ENCODE peak calls at places on chromosomes 6 and 20, in five cellular contexts. X, H, G, Q and F are unnamed samples. For H3K36me3 and H3K4me1, the result is how much of the 10 kb centered on the place peaks cover.

GRCh38 chr6:156191895-156192294 is 585.3 kb upstream of the ARID1B start:
- DNase-seq in G (no peak), X (no peak), H (no peak), Q (no peak), F (no peak)

GRCh38 chr20:64069614-64070243 is 6.7 kb downstream of the TCEA2 start:
- DNase-seq in Q (peak), H (no peak), X (no peak), G (no peak), F (no peak)

GRCh38 chr20:24332956-24333355 is 136.5 kb upstream of the SYNDIG1 start:
- DNase-seq in G (no peak), H (no peak), X (no peak), Q (no peak), F (no peak)

GRCh38 chr6:53476979-53477378 is 67.9 kb downstream of the GCLC start:
- DNase-seq in G (no peak), X (no peak), Q (no peak), H (no peak), F (no peak)

GRCh38 chr6:15507746-15508145 is 155.1 kb downstream of the DTNBP1 start:
- DNase-seq in X (no peak), H (peak), Q (no peak), G (no peak), F (no peak)

GRCh38 chr20:3677733-3678132 is 4.1 kb downstream of the ADAM33 start:
- DNase-seq in H (no peak), X (no peak), Q (no peak), G (peak), F (no peak)

GRCh38 chr6:47733879-47734558 is 35.6 kb downstream of the ADGRF4 start:
- DNase-seq in X (no peak), H (no peak), G (peak), Q (peak), F (no peak)

GRCh38 chr6:33761922-33762629 is 15.4 kb upstream of the IP6K3 start:
- DNase-seq in Q (peak), G (peak), X (peak), H (peak), F (peak)

GRCh38 chr6:99416892-99417767 is 8.0 kb downstream of the PNISR start:
- DNase-seq in Q (no peak), G (no peak), H (no peak), X (no peak), F (no peak)

GRCh38 chr20:33279261-33279910 is 3.6 kb upstream of the BPIFB1 start:
- DNase-seq in G (no peak), H (no peak), Q (no peak), X (no peak), F (no peak)

GRCh38 chr20:21509079-21509596 is 4.7 kb downstream of the NKX2-2 start:
- DNase-seq in G (no peak), Q (peak), H (no peak), X (no peak), F (no peak)

GRCh38 chr6:37882292-37882691 is 62.8 kb downstream of the ZFAND3 start:
- DNase-seq in G (no peak), X (no peak), H (no peak), Q (peak), F (no peak)

GRCh38 chr6:17354700-17355403 is 38.5 kb upstream of the CAP2 start:
- DNase-seq in H (no peak), G (peak), X (no peak), Q (no peak), F (no peak)

GRCh38 chr6:41080623-41081022 is 7.8 kb downstream of the NFYA start:
- DNase-seq in H (no peak), Q (no peak), G (no peak), X (peak), F (no peak)

GRCh38 chr6:138406443-138406842 is 2.4 kb downstream of the HEBP2 start:
- DNase-seq in Q (no peak), H (no peak), G (no peak), X (no peak), F (no peak)

DNA sequence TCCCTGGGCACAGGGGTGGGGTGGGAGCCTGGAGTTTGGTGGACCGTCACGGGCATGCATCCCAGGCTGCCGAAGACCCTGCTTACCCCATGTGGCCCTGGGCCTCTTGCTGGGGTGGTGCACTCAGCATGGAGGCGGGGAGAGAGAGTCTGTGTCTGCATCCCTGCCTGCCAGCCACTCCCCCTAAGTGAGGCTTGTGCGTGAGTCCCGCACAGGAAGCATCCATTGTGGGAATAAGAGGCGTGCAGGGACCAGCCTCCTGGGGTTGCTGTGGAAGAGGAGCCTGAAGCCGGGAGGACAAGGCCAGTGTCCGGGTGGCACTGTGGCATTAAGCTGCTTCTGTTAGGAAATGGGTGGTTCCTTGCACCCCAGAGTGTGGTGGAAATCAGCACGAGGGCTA is 35.5 kb downstream of the CDH4 start:
- DNase-seq in G (no peak), H (no peak), Q (no peak), X (no peak), F (no peak)
- H3K36me3 ChIP-seq in G (under half), H (under half), Q (under half), X (under half), F (under half)

GRCh38 chr20:47315339-47315662 is 41.2 kb downstream of the ZMYND8 start:
- DNase-seq in X (no peak), Q (peak), H (peak), G (peak), F (no peak)

GRCh38 chr20:47318596-47319516 is 37.6 kb downstream of the ZMYND8 start:
- DNase-seq in X (no peak), Q (peak), H (peak), G (peak), F (peak)

GRCh38 chr20:47318027-47318595 is 38.4 kb downstream of the ZMYND8 start:
- DNase-seq in X (no peak), H (peak), G (peak), Q (peak), F (no peak)

GRCh38 chr20:47316776-47317126 is 39.7 kb downstream of the ZMYND8 start:
- DNase-seq in X (no peak), Q (no peak), G (no peak), H (peak), F (no peak)

GRCh38 chr20:47317127-47317895 is 39.2 kb downstream of the ZMYND8 start:
- DNase-seq in X (peak), Q (peak), H (peak), G (peak), F (peak)
- H3K4me1 ChIP-seq in X (under half), Q (half or more), H (half or more), G (under half), F (half or more)

GRCh38 chr6:160160450-160160849 is 38.8 kb downstream of the SLC22A1 start:
- DNase-seq in X (no peak), G (peak), H (no peak), Q (no peak), F (peak)
- TF ChIP-seq CTCF in X (no peak), G (no peak), H (no peak), Q (no peak), F (peak)

DNA sequence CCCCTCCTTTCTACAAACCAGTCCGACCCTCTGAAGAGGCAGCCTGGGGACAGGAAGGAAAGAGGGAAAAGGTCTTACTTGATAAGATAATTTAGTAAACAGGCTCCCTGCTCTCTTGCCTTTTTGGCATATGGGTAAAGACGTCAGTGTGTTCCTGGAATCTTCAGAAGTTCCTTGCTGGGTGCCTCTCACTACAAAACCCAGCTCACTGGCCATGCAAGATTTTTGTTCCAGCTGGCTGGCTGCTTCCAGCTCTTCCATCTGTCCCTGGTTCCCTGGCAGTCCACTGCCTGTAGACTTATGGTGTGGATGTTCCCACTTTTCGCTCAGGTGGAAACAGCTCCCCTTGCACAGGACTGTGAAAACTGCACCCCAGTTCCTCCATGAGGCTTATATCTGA is 57.4 kb downstream of the MOCS1 start:
- DNase-seq in G (no peak), H (no peak), X (no peak), Q (no peak), F (no peak)
- H3K36me3 ChIP-seq in G (under half), H (under half), X (under half), Q (under half), F (under half)

GRCh38 chr20:50574108-50574507 is 63.9 kb downstream of the PTPN1 start:
- DNase-seq in H (no peak), X (peak), G (no peak), Q (no peak), F (no peak)

GRCh38 chr20:50571466-50571865 is 61.3 kb downstream of the PTPN1 start:
- DNase-seq in G (no peak), X (no peak), Q (no peak), H (no peak), F (no peak)

GRCh38 chr20:50574586-50574985 is 64.4 kb downstream of the PTPN1 start:
- DNase-seq in Q (no peak), H (no peak), X (peak), G (no peak), F (no peak)

GRCh38 chr20:50575869-50576720 is 65.9 kb downstream of the PTPN1 start:
- DNase-seq in Q (peak), X (peak), H (peak), G (peak), F (peak)

DNA sequence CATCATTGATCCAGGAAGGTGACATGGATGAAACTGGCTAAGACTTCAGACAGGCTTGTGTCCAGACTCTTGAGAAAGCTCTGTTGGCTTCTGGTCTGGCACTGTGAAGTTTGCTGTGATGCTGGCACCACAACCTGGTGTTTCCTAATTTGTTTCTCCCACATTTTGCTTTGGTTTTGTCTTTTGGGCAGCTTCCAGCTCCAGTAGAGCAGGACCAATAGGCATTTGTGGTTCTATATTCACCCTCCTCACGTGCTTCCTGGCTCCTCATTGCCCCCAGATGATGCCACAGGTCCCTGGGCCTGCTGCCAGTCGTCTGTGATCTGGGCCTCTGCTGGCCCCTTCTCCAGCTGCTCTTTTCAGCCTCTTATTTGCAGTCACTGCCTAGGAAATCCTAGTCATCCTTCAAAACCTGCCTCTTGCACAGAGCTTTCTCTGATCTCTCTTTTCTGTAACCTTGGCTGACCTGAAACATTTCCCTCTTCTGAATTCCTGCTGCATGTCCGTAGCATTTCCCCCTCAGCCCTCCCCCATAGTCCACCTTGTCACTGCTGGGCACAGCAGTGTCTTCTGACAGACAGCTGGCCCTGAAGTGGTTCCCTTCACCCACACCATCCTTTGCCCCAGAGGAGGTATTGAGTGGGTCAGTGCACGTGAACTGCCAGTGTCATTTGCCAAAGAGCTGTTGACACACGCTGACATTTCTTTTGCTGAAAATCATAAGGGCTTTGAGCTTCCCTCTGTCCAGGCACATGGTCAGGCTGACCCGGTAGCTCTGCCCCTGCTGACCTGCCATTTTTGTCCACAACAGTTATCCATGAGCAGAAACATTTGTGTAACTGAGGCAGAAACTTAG is 63.0 kb downstream of the PTPN1 start:
- DNase-seq in H (no peak), X (no peak), G (peak), Q (no peak), F (no peak)
- H3K4me1 ChIP-seq in H (half or more), X (under half), G (under half), Q (under half), F (under half)

GRCh38 chr6:163432300-163432699 is 17.8 kb downstream of the QKI start:
- DNase-seq in Q (no peak), X (no peak), H (no peak), G (no peak), F (no peak)

GRCh38 chr6:163423696-163424095 is 9.2 kb downstream of the QKI start:
- DNase-seq in G (no peak), H (no peak), X (no peak), Q (no peak), F (no peak)

GRCh38 chr6:163429858-163430448 is 15.4 kb downstream of the QKI start:
- DNase-seq in G (no peak), Q (no peak), H (no peak), X (no peak), F (no peak)

GRCh38 chr6:163428373-163428772 is 13.9 kb downstream of the QKI start:
- DNase-seq in H (no peak), G (no peak), Q (no peak), X (no peak), F (no peak)

DNA sequence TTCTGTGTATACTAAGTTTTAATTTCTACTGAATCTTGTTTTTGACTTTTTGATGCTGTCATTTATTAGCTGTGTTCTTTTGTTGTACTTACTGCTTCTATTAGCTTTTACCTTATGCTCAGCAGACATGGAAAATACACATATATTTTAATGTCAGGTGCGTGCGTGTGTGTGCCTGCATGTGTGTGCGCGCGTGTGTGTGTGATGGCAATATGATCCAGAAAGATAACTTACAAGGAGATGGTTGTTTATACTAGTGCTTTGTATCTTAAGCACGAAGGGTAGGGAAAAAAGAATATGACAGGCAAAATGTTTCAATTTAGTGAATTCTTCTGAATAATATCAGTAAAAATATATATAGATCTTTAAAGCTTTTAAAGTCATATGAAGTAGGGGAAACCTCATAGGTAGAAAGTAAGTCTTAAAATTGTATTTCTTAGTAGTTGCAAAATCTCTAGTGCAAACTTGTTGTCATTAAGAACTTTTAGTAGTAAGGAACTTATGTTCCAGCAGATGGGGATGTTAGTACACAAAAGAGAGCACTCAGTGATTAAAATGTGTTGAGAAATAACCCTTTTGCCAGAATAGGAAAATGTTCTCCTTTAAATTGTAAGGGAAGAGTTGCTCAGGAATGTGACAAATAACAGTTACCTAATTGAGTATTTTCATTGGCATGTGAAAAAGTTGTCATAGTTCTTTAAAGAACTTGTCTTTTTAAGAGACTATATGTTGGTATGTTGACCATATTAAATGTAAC is 13.2 kb downstream of the QKI start:
- DNase-seq in Q (peak), H (no peak), G (peak), X (no peak), F (no peak)
- TF ChIP-seq CTCF in Q (peak), H (peak), G (no peak), X (no peak), F (peak)

GRCh38 chr6:134454794-134455193 is 136.9 kb upstream of the SGK1 start:
- DNase-seq in X (no peak), Q (no peak), H (no peak), G (no peak), F (no peak)

GRCh38 chr6:134455319-134455718 is 137.4 kb upstream of the SGK1 start:
- DNase-seq in H (no peak), G (no peak), Q (no peak), X (no peak), F (no peak)

GRCh38 chr6:134456284-134456683 is 138.4 kb upstream of the SGK1 start:
- DNase-seq in X (no peak), G (no peak), H (no peak), Q (no peak), F (no peak)

GRCh38 chr6:134458857-134459657 is 141.1 kb upstream of the SGK1 start:
- DNase-seq in G (no peak), H (no peak), X (no peak), Q (no peak), F (no peak)

DNA sequence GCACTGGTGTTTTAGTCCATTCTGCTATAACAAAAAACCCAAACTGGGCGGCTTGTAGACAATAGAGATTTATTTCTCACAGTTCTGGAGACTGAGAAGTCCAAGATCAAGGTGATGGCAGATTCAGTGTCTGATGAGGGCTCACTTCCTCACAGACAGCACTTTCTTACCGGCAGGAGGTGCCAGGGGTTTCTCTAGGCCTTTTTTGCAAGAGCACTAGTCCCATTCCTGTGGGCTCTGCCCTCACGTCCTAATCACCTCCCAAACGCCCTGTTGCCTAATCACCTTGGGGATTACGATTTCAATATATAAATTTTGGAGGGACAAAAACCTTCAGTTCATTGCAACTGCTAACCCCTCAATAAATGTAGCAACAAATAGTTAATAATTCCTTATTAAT is 140.0 kb upstream of the SGK1 start:
- DNase-seq in Q (no peak), H (no peak), X (no peak), G (no peak), F (no peak)
- H3K36me3 ChIP-seq in Q (under half), H (under half), X (under half), G (under half), F (under half)